ENCODE peak calls at places on chromosomes 16 and 17, in four cellular contexts. One of them, this sample, is unnamed.

GRCh38 chr17:8175795-8176196 is 384 bp downstream of the TMEM107 start:
- DNase-seq in K562: no peak
- DNase-seq in SK-N-SH: no peak
- DNase-seq in HepG2: no peak
- DNase-seq in this sample: no peak

GRCh38 chr17:82049521-82049971 is 2.1 kb downstream of the RFNG start:
- DNase-seq in K562: no peak
- DNase-seq in SK-N-SH: no peak
- DNase-seq in HepG2: no peak
- DNase-seq in this sample: no peak

GRCh38 chr16:86734559-86735480 is 156.5 kb downstream of the FOXL1 start:
- DNase-seq in K562: no peak
- DNase-seq in SK-N-SH: no peak
- DNase-seq in HepG2: no peak
- DNase-seq in this sample: no peak

GRCh38 chr17:7023576-7024401 is 939 bp downstream of the BCL6B start:
- DNase-seq in K562: peak; percentile 86
- DNase-seq in SK-N-SH: peak; percentile 95
- DNase-seq in HepG2: no peak
- DNase-seq in this sample: peak; percentile 95

GRCh38 chr16:50279142-50279865 is 13.0 kb downstream of the ADCY7 start:
- DNase-seq in K562: peak; percentile 76
- DNase-seq in SK-N-SH: no peak
- DNase-seq in HepG2: no peak
- DNase-seq in this sample: no peak

GRCh38 chr16:48232459-48233040 is 11.6 kb upstream of the LONP2 start:
- DNase-seq in K562: no peak
- DNase-seq in SK-N-SH: no peak
- DNase-seq in HepG2: no peak
- DNase-seq in this sample: no peak

GRCh38 chr17:8896087-8896486 is 28.6 kb upstream of the PIK3R6 start:
- DNase-seq in K562: no peak
- DNase-seq in SK-N-SH: no peak
- DNase-seq in HepG2: no peak
- DNase-seq in this sample: no peak

GRCh38 chr17:76243826-76244679 is 3.8 kb upstream of the RNF157 start:
- DNase-seq in K562: no peak
- DNase-seq in SK-N-SH: no peak
- DNase-seq in HepG2: no peak
- DNase-seq in this sample: no peak

GRCh38 chr17:2468270-2468669 is 43.4 kb downstream of the METTL16 start:
- DNase-seq in K562: no peak
- DNase-seq in SK-N-SH: no peak
- DNase-seq in HepG2: no peak
- DNase-seq in this sample: no peak

GRCh38 chr17:77540531-77540930 is 399.8 kb downstream of the SEC14L1 start:
- DNase-seq in K562: no peak
- DNase-seq in SK-N-SH: no peak
- DNase-seq in HepG2: no peak
- DNase-seq in this sample: no peak

GRCh38 chr16:54926166-54926838 is 4.4 kb upstream of the IRX5 start:
- DNase-seq in K562: no peak
- DNase-seq in SK-N-SH: no peak
- DNase-seq in HepG2: no peak
- DNase-seq in this sample: no peak

DNA sequence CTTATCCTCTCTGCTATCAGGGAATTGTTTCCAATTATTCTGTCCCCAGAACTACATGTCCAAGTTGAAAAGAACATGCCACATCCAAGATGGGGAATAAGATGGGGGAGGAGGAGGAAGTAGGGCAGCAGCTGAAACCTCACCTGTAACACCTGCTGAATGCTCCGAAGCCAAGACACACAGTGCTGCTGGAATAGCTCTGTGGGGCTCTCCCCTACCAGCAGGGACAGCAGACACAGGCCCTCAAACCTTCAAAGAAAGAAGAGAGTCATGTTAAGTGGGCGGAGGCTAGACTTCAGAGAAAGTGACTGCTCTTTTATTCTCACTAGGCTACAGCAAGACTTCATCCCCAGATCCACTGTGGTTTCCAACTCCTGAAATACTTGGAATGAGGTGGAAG is 13.2 kb downstream of the PELP1 start:
- DNase-seq in K562: no peak
- DNase-seq in SK-N-SH: no peak
- DNase-seq in HepG2: no peak
- DNase-seq in this sample: no peak
- TF ChIP-seq FOXM1 in K562: no peak
- TF ChIP-seq FOXM1 in SK-N-SH: no peak
- TF ChIP-seq FOXM1 in HepG2: no peak
- TF ChIP-seq FOXM1 in this sample: no peak

DNA sequence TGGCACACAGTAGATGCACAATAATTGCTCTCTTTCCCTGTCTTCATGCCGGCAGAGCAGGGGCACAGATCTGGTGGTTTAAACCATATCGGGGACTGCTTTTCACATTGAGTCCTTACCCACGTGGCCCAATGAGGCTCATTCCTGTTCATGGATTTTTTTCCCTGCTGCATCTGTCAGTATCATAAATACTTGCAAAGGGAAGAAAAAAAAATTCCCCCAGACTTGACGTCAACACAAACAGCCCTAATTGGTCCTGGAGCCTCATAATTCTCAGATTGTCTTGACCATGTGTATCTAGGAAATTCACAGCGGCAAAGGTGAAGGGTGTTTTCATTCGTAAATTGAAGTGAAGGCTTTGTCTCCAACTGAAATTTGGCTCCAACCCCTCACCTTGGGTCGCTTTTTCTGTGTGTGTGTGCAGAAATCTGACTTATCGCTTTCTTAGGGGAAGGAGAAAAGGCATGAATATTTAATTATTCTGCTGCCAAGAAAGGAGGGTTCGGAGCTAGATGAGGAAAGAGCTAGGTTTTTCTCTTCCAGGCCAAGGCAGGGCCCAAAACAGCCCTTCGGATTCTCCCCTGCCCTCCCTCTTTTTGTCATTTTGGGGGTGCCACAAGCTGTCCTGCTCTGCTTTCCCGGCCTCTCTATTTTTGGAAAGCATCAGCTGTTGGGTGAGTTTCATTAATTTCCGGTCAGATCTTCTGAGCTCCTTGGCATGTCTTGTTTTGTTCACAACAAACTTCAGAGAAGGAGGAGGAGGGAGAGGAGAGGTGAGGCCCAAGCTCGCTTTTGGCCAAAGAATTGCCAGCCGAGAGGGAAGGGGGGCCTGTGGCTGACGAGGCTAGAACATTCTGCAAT is 17.8 kb upstream of the CIBAR2 start:
- DNase-seq in K562: no peak
- DNase-seq in SK-N-SH: no peak
- DNase-seq in HepG2: no peak
- DNase-seq in this sample: no peak
- TF ChIP-seq FOXM1 in K562: no peak
- TF ChIP-seq FOXM1 in SK-N-SH: no peak
- TF ChIP-seq FOXM1 in HepG2: no peak
- TF ChIP-seq FOXM1 in this sample: no peak

DNA sequence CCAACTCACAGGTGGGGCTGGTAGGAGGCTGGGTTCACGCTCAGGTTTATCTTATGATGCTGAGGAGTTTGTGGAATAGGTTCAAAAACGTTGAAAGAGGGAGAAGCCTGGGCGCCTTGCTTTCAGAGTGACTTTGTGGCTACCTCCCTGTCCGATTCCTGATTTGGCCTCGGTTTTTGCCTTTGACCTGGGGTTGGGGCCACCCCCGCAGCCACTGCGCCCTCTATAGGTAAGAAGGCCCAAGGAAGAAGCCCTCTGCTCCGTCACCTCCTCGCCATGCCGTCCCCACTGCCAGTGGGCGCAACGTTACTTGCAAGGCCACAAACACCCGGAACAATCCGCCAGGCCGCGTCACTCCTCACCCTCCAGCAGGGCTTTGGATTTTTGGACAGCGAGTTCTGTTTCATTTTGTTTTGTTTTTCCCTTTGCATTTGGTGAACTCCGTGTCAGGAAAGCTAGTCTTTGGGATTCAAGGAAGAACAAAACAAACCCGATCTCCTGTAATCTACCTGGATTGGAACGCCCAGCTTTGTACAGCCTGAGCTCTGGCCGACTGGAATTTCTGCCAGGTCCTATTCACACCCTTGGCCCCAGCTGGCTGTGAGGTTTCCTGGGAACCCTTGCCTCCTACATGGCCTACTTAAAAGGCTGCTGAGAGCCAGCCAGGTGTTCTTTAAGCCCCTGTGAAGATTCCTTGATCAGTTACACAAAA is 60.7 kb downstream of the TBC1D16 start:
- DNase-seq in K562: peak; percentile 77
- DNase-seq in SK-N-SH: peak; percentile 35
- DNase-seq in HepG2: no peak
- DNase-seq in this sample: no peak
- TF ChIP-seq FOXM1 in K562: no peak
- TF ChIP-seq FOXM1 in SK-N-SH: no peak
- TF ChIP-seq FOXM1 in HepG2: no peak
- TF ChIP-seq FOXM1 in this sample: no peak

DNA sequence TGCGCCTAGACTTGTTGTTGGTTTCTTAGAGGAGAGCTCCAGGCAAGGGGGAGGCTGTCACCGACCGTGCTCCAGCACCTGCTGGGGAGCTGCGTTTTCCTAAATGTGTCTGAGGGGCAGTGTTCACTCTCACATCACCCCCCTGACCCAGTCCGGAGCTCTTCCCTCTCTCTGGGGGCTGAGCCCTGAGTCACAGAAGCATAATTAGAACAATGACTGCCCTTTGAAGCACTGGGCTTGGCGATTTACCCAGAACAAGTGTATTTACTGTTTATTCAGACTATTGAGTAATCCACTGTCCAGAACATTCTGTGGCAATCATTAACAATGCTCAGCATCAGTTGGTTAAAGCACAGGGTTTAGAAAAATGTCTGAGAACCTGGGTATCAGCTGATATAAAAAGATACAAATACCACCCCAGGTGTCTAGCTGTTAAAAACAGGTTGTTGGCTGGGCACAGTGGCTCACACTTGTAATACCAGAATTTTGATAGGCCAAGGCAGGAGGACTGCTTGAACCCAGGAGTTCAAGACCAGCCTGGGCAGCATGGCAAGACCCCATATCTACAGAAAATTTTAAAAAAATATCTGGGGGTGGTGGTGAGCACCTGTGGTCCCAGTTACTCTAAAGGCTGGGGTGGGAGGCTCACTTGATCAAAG is 8.1 kb downstream of the CES4A start:
- DNase-seq in K562: no peak
- DNase-seq in SK-N-SH: no peak
- DNase-seq in HepG2: peak; percentile 92
- DNase-seq in this sample: no peak
- TF ChIP-seq FOXM1 in K562: no peak
- TF ChIP-seq FOXM1 in SK-N-SH: no peak
- TF ChIP-seq FOXM1 in HepG2: no peak
- TF ChIP-seq FOXM1 in this sample: no peak